ENCODE peak calls at places on chromosomes 13 and 19, in five cellular contexts. One of them, this sample, is unnamed.

GRCh38 chr19:5184930-5185329 is 155.7 kb downstream of the PTPRS start:
- DNase-seq in T-helper 22 cell: no peak
- DNase-seq in Peyer's patch: no peak
- DNase-seq in activated naive CD4-positive, alpha-beta T cell treated with anti-CD3 and anti-CD28 coated beads, Interleukin-2, amount 10 ng/mL, durations not matched to agents 7 days and 5 days: no peak
- DNase-seq in stimulated activated CD4-positive, alpha-beta T cell treated with anti-CD3 and anti-CD28 coated beads, TNF-alpha, amount 100 ng/mL, for 48 hours: no peak
- DNase-seq in this sample: no peak

GRCh38 chr13:48737689-48738088 is 84.0 kb downstream of the CYSLTR2 start:
- DNase-seq in T-helper 22 cell: no peak
- DNase-seq in Peyer's patch: no peak
- DNase-seq in activated naive CD4-positive, alpha-beta T cell treated with anti-CD3 and anti-CD28 coated beads, Interleukin-2, amount 10 ng/mL, durations not matched to agents 7 days and 5 days: no peak
- DNase-seq in stimulated activated CD4-positive, alpha-beta T cell treated with anti-CD3 and anti-CD28 coated beads, TNF-alpha, amount 100 ng/mL, for 48 hours: no peak
- DNase-seq in this sample: no peak

GRCh38 chr19:18895828-18896341 is at the start of gene CERS1:
- DNase-seq in T-helper 22 cell: no peak
- DNase-seq in Peyer's patch: no peak
- DNase-seq in activated naive CD4-positive, alpha-beta T cell treated with anti-CD3 and anti-CD28 coated beads, Interleukin-2, amount 10 ng/mL, durations not matched to agents 7 days and 5 days: no peak
- DNase-seq in stimulated activated CD4-positive, alpha-beta T cell treated with anti-CD3 and anti-CD28 coated beads, TNF-alpha, amount 100 ng/mL, for 48 hours: no peak
- DNase-seq in this sample: no peak

GRCh38 chr13:110070046-110070445 is 236.9 kb downstream of the COL4A1 start:
- DNase-seq in T-helper 22 cell: no peak
- DNase-seq in Peyer's patch: no peak
- DNase-seq in activated naive CD4-positive, alpha-beta T cell treated with anti-CD3 and anti-CD28 coated beads, Interleukin-2, amount 10 ng/mL, durations not matched to agents 7 days and 5 days: no peak
- DNase-seq in stimulated activated CD4-positive, alpha-beta T cell treated with anti-CD3 and anti-CD28 coated beads, TNF-alpha, amount 100 ng/mL, for 48 hours: no peak
- DNase-seq in this sample: no peak

GRCh38 chr13:68254151-68254550 is 1024.0 kb upstream of the PCDH9 start:
- DNase-seq in T-helper 22 cell: no peak
- DNase-seq in Peyer's patch: no peak
- DNase-seq in activated naive CD4-positive, alpha-beta T cell treated with anti-CD3 and anti-CD28 coated beads, Interleukin-2, amount 10 ng/mL, durations not matched to agents 7 days and 5 days: no peak
- DNase-seq in stimulated activated CD4-positive, alpha-beta T cell treated with anti-CD3 and anti-CD28 coated beads, TNF-alpha, amount 100 ng/mL, for 48 hours: no peak
- DNase-seq in this sample: no peak

GRCh38 chr13:111338841-111339240 is 18.4 kb downstream of the TEX29 start:
- DNase-seq in T-helper 22 cell: no peak
- DNase-seq in Peyer's patch: no peak
- DNase-seq in activated naive CD4-positive, alpha-beta T cell treated with anti-CD3 and anti-CD28 coated beads, Interleukin-2, amount 10 ng/mL, durations not matched to agents 7 days and 5 days: no peak
- DNase-seq in stimulated activated CD4-positive, alpha-beta T cell treated with anti-CD3 and anti-CD28 coated beads, TNF-alpha, amount 100 ng/mL, for 48 hours: no peak
- DNase-seq in this sample: no peak

GRCh38 chr13:40780822-40781401 is 8.5 kb upstream of the SLC25A15 start:
- DNase-seq in T-helper 22 cell: no peak
- DNase-seq in Peyer's patch: no peak
- DNase-seq in activated naive CD4-positive, alpha-beta T cell treated with anti-CD3 and anti-CD28 coated beads, Interleukin-2, amount 10 ng/mL, durations not matched to agents 7 days and 5 days: no peak
- DNase-seq in stimulated activated CD4-positive, alpha-beta T cell treated with anti-CD3 and anti-CD28 coated beads, TNF-alpha, amount 100 ng/mL, for 48 hours: no peak
- DNase-seq in this sample: no peak

GRCh38 chr19:6828698-6829633 is 56.5 kb downstream of the VAV1 start:
- DNase-seq in T-helper 22 cell: no peak
- DNase-seq in Peyer's patch: no peak
- DNase-seq in activated naive CD4-positive, alpha-beta T cell treated with anti-CD3 and anti-CD28 coated beads, Interleukin-2, amount 10 ng/mL, durations not matched to agents 7 days and 5 days: peak
- DNase-seq in stimulated activated CD4-positive, alpha-beta T cell treated with anti-CD3 and anti-CD28 coated beads, TNF-alpha, amount 100 ng/mL, for 48 hours: peak
- DNase-seq in this sample: peak

GRCh38 chr13:104657196-104657595 is 1591.0 kb upstream of the SLC10A2 start:
- DNase-seq in T-helper 22 cell: no peak
- DNase-seq in Peyer's patch: no peak
- DNase-seq in activated naive CD4-positive, alpha-beta T cell treated with anti-CD3 and anti-CD28 coated beads, Interleukin-2, amount 10 ng/mL, durations not matched to agents 7 days and 5 days: no peak
- DNase-seq in stimulated activated CD4-positive, alpha-beta T cell treated with anti-CD3 and anti-CD28 coated beads, TNF-alpha, amount 100 ng/mL, for 48 hours: no peak
- DNase-seq in this sample: no peak

GRCh38 chr19:46426506-46427162 is 2.1 kb downstream of the PNMA8C start:
- DNase-seq in T-helper 22 cell: no peak
- DNase-seq in Peyer's patch: no peak
- DNase-seq in activated naive CD4-positive, alpha-beta T cell treated with anti-CD3 and anti-CD28 coated beads, Interleukin-2, amount 10 ng/mL, durations not matched to agents 7 days and 5 days: peak
- DNase-seq in stimulated activated CD4-positive, alpha-beta T cell treated with anti-CD3 and anti-CD28 coated beads, TNF-alpha, amount 100 ng/mL, for 48 hours: peak
- DNase-seq in this sample: no peak

GRCh38 chr19:33273881-33274662 is 28.3 kb downstream of the CEBPA start:
- DNase-seq in T-helper 22 cell: no peak
- DNase-seq in Peyer's patch: peak
- DNase-seq in activated naive CD4-positive, alpha-beta T cell treated with anti-CD3 and anti-CD28 coated beads, Interleukin-2, amount 10 ng/mL, durations not matched to agents 7 days and 5 days: peak
- DNase-seq in stimulated activated CD4-positive, alpha-beta T cell treated with anti-CD3 and anti-CD28 coated beads, TNF-alpha, amount 100 ng/mL, for 48 hours: no peak
- DNase-seq in this sample: peak

GRCh38 chr19:3586124-3586626 is 897 bp downstream of the GIPC3 start:
- DNase-seq in T-helper 22 cell: no peak
- DNase-seq in Peyer's patch: no peak
- DNase-seq in activated naive CD4-positive, alpha-beta T cell treated with anti-CD3 and anti-CD28 coated beads, Interleukin-2, amount 10 ng/mL, durations not matched to agents 7 days and 5 days: peak
- DNase-seq in stimulated activated CD4-positive, alpha-beta T cell treated with anti-CD3 and anti-CD28 coated beads, TNF-alpha, amount 100 ng/mL, for 48 hours: no peak
- DNase-seq in this sample: no peak

GRCh38 chr19:33064117-33064777 is 441 bp downstream of the RHPN2 start:
- DNase-seq in T-helper 22 cell: no peak
- DNase-seq in Peyer's patch: peak
- DNase-seq in activated naive CD4-positive, alpha-beta T cell treated with anti-CD3 and anti-CD28 coated beads, Interleukin-2, amount 10 ng/mL, durations not matched to agents 7 days and 5 days: peak
- DNase-seq in stimulated activated CD4-positive, alpha-beta T cell treated with anti-CD3 and anti-CD28 coated beads, TNF-alpha, amount 100 ng/mL, for 48 hours: no peak
- DNase-seq in this sample: peak

GRCh38 chr13:31982540-31982939 is 49.0 kb upstream of the FRY start:
- DNase-seq in T-helper 22 cell: no peak
- DNase-seq in Peyer's patch: peak
- DNase-seq in activated naive CD4-positive, alpha-beta T cell treated with anti-CD3 and anti-CD28 coated beads, Interleukin-2, amount 10 ng/mL, durations not matched to agents 7 days and 5 days: no peak
- DNase-seq in stimulated activated CD4-positive, alpha-beta T cell treated with anti-CD3 and anti-CD28 coated beads, TNF-alpha, amount 100 ng/mL, for 48 hours: no peak
- DNase-seq in this sample: no peak

GRCh38 chr19:29475469-29475868 is 50.3 kb upstream of the VSTM2B start:
- DNase-seq in T-helper 22 cell: no peak
- DNase-seq in Peyer's patch: no peak
- DNase-seq in activated naive CD4-positive, alpha-beta T cell treated with anti-CD3 and anti-CD28 coated beads, Interleukin-2, amount 10 ng/mL, durations not matched to agents 7 days and 5 days: no peak
- DNase-seq in stimulated activated CD4-positive, alpha-beta T cell treated with anti-CD3 and anti-CD28 coated beads, TNF-alpha, amount 100 ng/mL, for 48 hours: no peak
- DNase-seq in this sample: no peak

GRCh38 chr13:82993417-82993816 is 888.9 kb downstream of the SLITRK1 start:
- DNase-seq in T-helper 22 cell: no peak
- DNase-seq in Peyer's patch: no peak
- DNase-seq in activated naive CD4-positive, alpha-beta T cell treated with anti-CD3 and anti-CD28 coated beads, Interleukin-2, amount 10 ng/mL, durations not matched to agents 7 days and 5 days: no peak
- DNase-seq in stimulated activated CD4-positive, alpha-beta T cell treated with anti-CD3 and anti-CD28 coated beads, TNF-alpha, amount 100 ng/mL, for 48 hours: no peak
- DNase-seq in this sample: no peak

GRCh38 chr13:56201834-56202233 is 938.9 kb upstream of the PRR20A start:
- DNase-seq in T-helper 22 cell: no peak
- DNase-seq in Peyer's patch: no peak
- DNase-seq in activated naive CD4-positive, alpha-beta T cell treated with anti-CD3 and anti-CD28 coated beads, Interleukin-2, amount 10 ng/mL, durations not matched to agents 7 days and 5 days: no peak
- DNase-seq in stimulated activated CD4-positive, alpha-beta T cell treated with anti-CD3 and anti-CD28 coated beads, TNF-alpha, amount 100 ng/mL, for 48 hours: no peak
- DNase-seq in this sample: no peak

GRCh38 chr19:41324231-41324702 is 14.3 kb downstream of the CCDC97 start:
- DNase-seq in T-helper 22 cell: no peak
- DNase-seq in Peyer's patch: no peak
- DNase-seq in activated naive CD4-positive, alpha-beta T cell treated with anti-CD3 and anti-CD28 coated beads, Interleukin-2, amount 10 ng/mL, durations not matched to agents 7 days and 5 days: no peak
- DNase-seq in stimulated activated CD4-positive, alpha-beta T cell treated with anti-CD3 and anti-CD28 coated beads, TNF-alpha, amount 100 ng/mL, for 48 hours: no peak
- DNase-seq in this sample: no peak

GRCh38 chr13:30679483-30680330 is 55.6 kb upstream of the ALOX5AP start:
- DNase-seq in T-helper 22 cell: no peak
- DNase-seq in Peyer's patch: no peak
- DNase-seq in activated naive CD4-positive, alpha-beta T cell treated with anti-CD3 and anti-CD28 coated beads, Interleukin-2, amount 10 ng/mL, durations not matched to agents 7 days and 5 days: peak
- DNase-seq in stimulated activated CD4-positive, alpha-beta T cell treated with anti-CD3 and anti-CD28 coated beads, TNF-alpha, amount 100 ng/mL, for 48 hours: no peak
- DNase-seq in this sample: peak

GRCh38 chr19:35407619-35408018 is 36.8 kb downstream of the GPR42 start:
- DNase-seq in T-helper 22 cell: no peak
- DNase-seq in Peyer's patch: no peak
- DNase-seq in activated naive CD4-positive, alpha-beta T cell treated with anti-CD3 and anti-CD28 coated beads, Interleukin-2, amount 10 ng/mL, durations not matched to agents 7 days and 5 days: no peak
- DNase-seq in stimulated activated CD4-positive, alpha-beta T cell treated with anti-CD3 and anti-CD28 coated beads, TNF-alpha, amount 100 ng/mL, for 48 hours: no peak
- DNase-seq in this sample: no peak

GRCh38 chr13:66927562-66927961 is 302.6 kb downstream of the PCDH9 start:
- DNase-seq in T-helper 22 cell: no peak
- DNase-seq in Peyer's patch: no peak
- DNase-seq in activated naive CD4-positive, alpha-beta T cell treated with anti-CD3 and anti-CD28 coated beads, Interleukin-2, amount 10 ng/mL, durations not matched to agents 7 days and 5 days: no peak
- DNase-seq in stimulated activated CD4-positive, alpha-beta T cell treated with anti-CD3 and anti-CD28 coated beads, TNF-alpha, amount 100 ng/mL, for 48 hours: no peak
- DNase-seq in this sample: no peak

GRCh38 chr13:25988655-25989054 is 63.2 kb downstream of the SHISA2 start:
- DNase-seq in T-helper 22 cell: no peak
- DNase-seq in Peyer's patch: no peak
- DNase-seq in activated naive CD4-positive, alpha-beta T cell treated with anti-CD3 and anti-CD28 coated beads, Interleukin-2, amount 10 ng/mL, durations not matched to agents 7 days and 5 days: no peak
- DNase-seq in stimulated activated CD4-positive, alpha-beta T cell treated with anti-CD3 and anti-CD28 coated beads, TNF-alpha, amount 100 ng/mL, for 48 hours: no peak
- DNase-seq in this sample: no peak

GRCh38 chr19:32104465-32105235 is 240.8 kb upstream of the ZNF507 start:
- DNase-seq in T-helper 22 cell: no peak
- DNase-seq in Peyer's patch: no peak
- DNase-seq in activated naive CD4-positive, alpha-beta T cell treated with anti-CD3 and anti-CD28 coated beads, Interleukin-2, amount 10 ng/mL, durations not matched to agents 7 days and 5 days: no peak
- DNase-seq in stimulated activated CD4-positive, alpha-beta T cell treated with anti-CD3 and anti-CD28 coated beads, TNF-alpha, amount 100 ng/mL, for 48 hours: no peak
- DNase-seq in this sample: no peak

GRCh38 chr13:76225815-76226489 is 589.8 kb downstream of the LMO7 start:
- DNase-seq in T-helper 22 cell: no peak
- DNase-seq in Peyer's patch: no peak
- DNase-seq in activated naive CD4-positive, alpha-beta T cell treated with anti-CD3 and anti-CD28 coated beads, Interleukin-2, amount 10 ng/mL, durations not matched to agents 7 days and 5 days: no peak
- DNase-seq in stimulated activated CD4-positive, alpha-beta T cell treated with anti-CD3 and anti-CD28 coated beads, TNF-alpha, amount 100 ng/mL, for 48 hours: no peak
- DNase-seq in this sample: no peak

GRCh38 chr13:103188688-103189326 is 122.6 kb upstream of the SLC10A2 start:
- DNase-seq in T-helper 22 cell: no peak
- DNase-seq in Peyer's patch: no peak
- DNase-seq in activated naive CD4-positive, alpha-beta T cell treated with anti-CD3 and anti-CD28 coated beads, Interleukin-2, amount 10 ng/mL, durations not matched to agents 7 days and 5 days: no peak
- DNase-seq in stimulated activated CD4-positive, alpha-beta T cell treated with anti-CD3 and anti-CD28 coated beads, TNF-alpha, amount 100 ng/mL, for 48 hours: no peak
- DNase-seq in this sample: no peak

GRCh38 chr13:110391273-110391672 is 84.2 kb downstream of the COL4A2 start:
- DNase-seq in T-helper 22 cell: no peak
- DNase-seq in Peyer's patch: no peak
- DNase-seq in activated naive CD4-positive, alpha-beta T cell treated with anti-CD3 and anti-CD28 coated beads, Interleukin-2, amount 10 ng/mL, durations not matched to agents 7 days and 5 days: no peak
- DNase-seq in stimulated activated CD4-positive, alpha-beta T cell treated with anti-CD3 and anti-CD28 coated beads, TNF-alpha, amount 100 ng/mL, for 48 hours: no peak
- DNase-seq in this sample: no peak

GRCh38 chr13:20684535-20684934 is 19.0 kb upstream of the IL17D start:
- DNase-seq in T-helper 22 cell: no peak
- DNase-seq in Peyer's patch: no peak
- DNase-seq in activated naive CD4-positive, alpha-beta T cell treated with anti-CD3 and anti-CD28 coated beads, Interleukin-2, amount 10 ng/mL, durations not matched to agents 7 days and 5 days: no peak
- DNase-seq in stimulated activated CD4-positive, alpha-beta T cell treated with anti-CD3 and anti-CD28 coated beads, TNF-alpha, amount 100 ng/mL, for 48 hours: no peak
- DNase-seq in this sample: no peak

GRCh38 chr19:33883869-33884519 is 87.3 kb downstream of the KCTD15 start:
- DNase-seq in T-helper 22 cell: no peak
- DNase-seq in Peyer's patch: no peak
- DNase-seq in activated naive CD4-positive, alpha-beta T cell treated with anti-CD3 and anti-CD28 coated beads, Interleukin-2, amount 10 ng/mL, durations not matched to agents 7 days and 5 days: no peak
- DNase-seq in stimulated activated CD4-positive, alpha-beta T cell treated with anti-CD3 and anti-CD28 coated beads, TNF-alpha, amount 100 ng/mL, for 48 hours: no peak
- DNase-seq in this sample: no peak

GRCh38 chr19:40413291-40413994 is at the start of gene PRX:
- DNase-seq in T-helper 22 cell: no peak
- DNase-seq in Peyer's patch: no peak
- DNase-seq in activated naive CD4-positive, alpha-beta T cell treated with anti-CD3 and anti-CD28 coated beads, Interleukin-2, amount 10 ng/mL, durations not matched to agents 7 days and 5 days: no peak
- DNase-seq in stimulated activated CD4-positive, alpha-beta T cell treated with anti-CD3 and anti-CD28 coated beads, TNF-alpha, amount 100 ng/mL, for 48 hours: no peak
- DNase-seq in this sample: no peak

GRCh38 chr19:41720103-41720502 is 11.7 kb downstream of the CEACAM5 start:
- DNase-seq in T-helper 22 cell: no peak
- DNase-seq in Peyer's patch: no peak
- DNase-seq in activated naive CD4-positive, alpha-beta T cell treated with anti-CD3 and anti-CD28 coated beads, Interleukin-2, amount 10 ng/mL, durations not matched to agents 7 days and 5 days: no peak
- DNase-seq in stimulated activated CD4-positive, alpha-beta T cell treated with anti-CD3 and anti-CD28 coated beads, TNF-alpha, amount 100 ng/mL, for 48 hours: no peak
- DNase-seq in this sample: no peak

GRCh38 chr19:39304701-39305571 is 8.7 kb downstream of the IFNL1 start:
- DNase-seq in T-helper 22 cell: no peak
- DNase-seq in Peyer's patch: no peak
- DNase-seq in activated naive CD4-positive, alpha-beta T cell treated with anti-CD3 and anti-CD28 coated beads, Interleukin-2, amount 10 ng/mL, durations not matched to agents 7 days and 5 days: no peak
- DNase-seq in stimulated activated CD4-positive, alpha-beta T cell treated with anti-CD3 and anti-CD28 coated beads, TNF-alpha, amount 100 ng/mL, for 48 hours: no peak
- DNase-seq in this sample: no peak

This sample was measured in activated CD4-positive, alpha-beta memory T cell treated with anti-CD3 and anti-CD28 coated beads, Interleukin-2, amount 10 ng/mL, durations not matched to agents 7 days and 5 days.